ENCODE peak calls at places on chromosomes 6 and 20, in five cellular contexts. X is endothelial cell, N is PC-9, W is brain microvascular endothelial cell, D is fibroblast of lung. V is an unnamed sample.

GRCh38 chr6:7338031-7338430 is 25.0 kb upstream of the SSR1 start:
- DNase-seq in D (no peak), X (no peak), N (no peak), W (no peak), V (no peak)

GRCh38 chr20:21559305-21559704 is 45.4 kb upstream of the NKX2-2 start:
- DNase-seq in D (no peak), N (no peak), X (no peak), W (no peak), V (no peak)

GRCh38 chr6:17431581-17431980 is 38.2 kb downstream of the CAP2 start:
- DNase-seq in X (no peak), W (peak; percentile 55), N (no peak), D (peak; percentile 76), V (no peak)

GRCh38 chr6:14544689-14545088 is 427.1 kb downstream of the CD83 start:
- DNase-seq in N (no peak), X (no peak), W (no peak), D (no peak), V (no peak)

GRCh38 chr6:39906318-39906761 is 27.9 kb downstream of the MOCS1 start:
- DNase-seq in W (no peak), X (no peak), N (no peak), D (no peak), V (no peak)

GRCh38 chr6:12312736-12313135 is 22.6 kb downstream of the EDN1 start:
- DNase-seq in W (no peak), X (no peak), N (no peak), D (peak; percentile 71), V (no peak)

GRCh38 chr20:34402461-34402860 is 39.4 kb downstream of the ITCH start:
- DNase-seq in W (no peak), D (peak; percentile 10), N (no peak), X (no peak), V (no peak)

GRCh38 chr6:143510991-143511891 is at the start of gene FUCA2:
- DNase-seq in W (peak; percentile 73), D (peak; percentile 87), N (peak; percentile 65), X (peak; percentile 77), V (peak; percentile 84)

GRCh38 chr6:111950661-111951426 is 77.6 kb upstream of the FYN start:
- DNase-seq in X (no peak), D (peak; percentile 54), W (no peak), N (no peak), V (no peak)

GRCh38 chr20:3163099-3164042 is 3.7 kb upstream of the FASTKD5 start:
- DNase-seq in D (no peak), X (no peak), N (no peak), W (no peak), V (no peak)

GRCh38 chr20:38985603-38986170 is 23.5 kb downstream of the DHX35 start:
- DNase-seq in X (no peak), D (peak; percentile 92), N (peak; percentile 92), W (peak; percentile 14), V (peak; percentile 16)

GRCh38 chr6:32838114-32838958 is at the start of gene TAP2:
- DNase-seq in X (peak; percentile 98), D (peak; percentile 85), N (peak; percentile 79), W (peak; percentile 92), V (peak; percentile 100)

GRCh38 chr6:66772785-66773184 is 1065.8 kb upstream of the EYS start:
- DNase-seq in N (no peak), D (peak; percentile 76), W (peak; percentile 4), X (no peak), V (no peak)

GRCh38 chr6:14658030-14658429 is 540.5 kb downstream of the CD83 start:
- DNase-seq in W (no peak), D (no peak), X (no peak), N (no peak), V (no peak)

GRCh38 chr6:33778475-33779121 is 10.3 kb downstream of the LEMD2 start:
- DNase-seq in W (no peak), D (no peak), X (no peak), N (no peak), V (no peak)

GRCh38 chr20:62959101-62959971 is 6.8 kb downstream of the SLC17A9 start:
- DNase-seq in D (no peak), W (no peak), N (no peak), X (no peak), V (no peak)

GRCh38 chr20:24013953-24014352 is 25.4 kb upstream of the GGTLC1 start:
- DNase-seq in W (no peak), X (no peak), N (no peak), D (no peak), V (no peak)

GRCh38 chr6:125206389-125206788 is 52.8 kb downstream of the TPD52L1 start:
- DNase-seq in N (no peak), W (no peak), D (no peak), X (no peak), V (no peak)

GRCh38 chr6:125154184-125155135 is 887 bp downstream of the TPD52L1 start:
- DNase-seq in D (peak; percentile 48), W (no peak), X (peak; percentile 55), N (peak; percentile 81), V (peak; percentile 56)

GRCh38 chr6:86273936-86274335 is 631.2 kb upstream of the SYNCRIP start:
- DNase-seq in X (no peak), N (no peak), D (no peak), W (no peak), V (no peak)

GRCh38 chr6:106547053-106547414 is 82.3 kb downstream of the RTN4IP1 start:
- DNase-seq in W (no peak), D (peak; percentile 67), X (no peak), N (peak; percentile 85), V (peak; percentile 15)

GRCh38 chr20:62850333-62850974 is 11.2 kb downstream of the TCFL5 start:
- DNase-seq in D (no peak), N (no peak), W (no peak), X (no peak), V (no peak)

GRCh38 chr6:25436760-25437159 is 157.6 kb downstream of the CARMIL1 start:
- DNase-seq in D (no peak), W (no peak), N (no peak), X (no peak), V (no peak)

GRCh38 chr6:148892247-148892646 is 145.4 kb downstream of the UST start:
- DNase-seq in X (no peak), N (no peak), D (no peak), W (no peak), V (no peak)

GRCh38 chr6:140979642-140980091 is 1153.1 kb upstream of the GJE1 start:
- DNase-seq in X (no peak), W (peak; percentile 96), D (peak; percentile 95), N (no peak), V (no peak)

GRCh38 chr6:149545258-149545753 is 537 bp downstream of the PPIL4 start:
- DNase-seq in W (peak; percentile 75), X (peak; percentile 44), D (peak; percentile 70), N (peak; percentile 40), V (peak; percentile 24)

GRCh38 chr6:74671558-74672025 is 534.3 kb downstream of the COL12A1 start:
- DNase-seq in N (no peak), W (peak; percentile 77), D (peak; percentile 97), X (no peak), V (no peak)

GRCh38 chr6:36025932-36026327 is 1.5 kb upstream of the SLC26A8 start:
- DNase-seq in X (no peak), N (no peak), W (peak; percentile 14), D (peak; percentile 62), V (no peak)

GRCh38 chr20:2387180-2387577 is 6.5 kb downstream of the TGM6 start:
- DNase-seq in D (peak; percentile 43), X (peak; percentile 71), W (peak; percentile 64), N (no peak), V (peak; percentile 48)

GRCh38 chr6:21754891-21755290 is 161.3 kb downstream of the SOX4 start:
- DNase-seq in N (peak; percentile 91), D (peak; percentile 88), X (no peak), W (peak; percentile 73), V (peak; percentile 72)

GRCh38 chr6:31270788-31271640 is 878 bp downstream of the HLA-C start:
- DNase-seq in N (no peak), X (no peak), D (peak; percentile 61), W (peak; percentile 2), V (peak; percentile 73)

GRCh38 chr6:16754864-16755263 is 6.4 kb downstream of the ATXN1 start:
- DNase-seq in W (no peak), X (no peak), D (no peak), N (peak; percentile 71), V (no peak)

GRCh38 chr6:145135702-145136101 is 599.6 kb downstream of the EPM2A start:
- DNase-seq in W (no peak), N (no peak), D (no peak), X (no peak), V (no peak)

GRCh38 chr20:62141397-62142251 is 1.6 kb downstream of the PSMA7 start:
- DNase-seq in X (no peak), D (no peak), W (no peak), N (peak; percentile 63), V (peak; percentile 46)

GRCh38 chr6:51384736-51385135 is 566.1 kb downstream of the TFAP2B start:
- DNase-seq in D (no peak), N (no peak), X (no peak), W (no peak), V (no peak)

GRCh38 chr6:41984623-41985022 is 43.0 kb upstream of the CCND3 start:
- DNase-seq in N (no peak), X (no peak), W (no peak), D (no peak), V (no peak)

GRCh38 chr6:47106721-47107197 is 64.6 kb upstream of the ADGRF1 start:
- DNase-seq in W (no peak), N (peak; percentile 99), X (no peak), D (peak; percentile 38), V (peak; percentile 83)

GRCh38 chr20:25407311-25408169 is at the start of gene GINS1:
- DNase-seq in D (peak; percentile 90), X (peak; percentile 91), N (peak; percentile 78), W (peak; percentile 85), V (peak; percentile 80)
- TF ChIP-seq CTCF in D (no peak), X (no peak), N (no peak), W (no peak), V (no peak)

DNA sequence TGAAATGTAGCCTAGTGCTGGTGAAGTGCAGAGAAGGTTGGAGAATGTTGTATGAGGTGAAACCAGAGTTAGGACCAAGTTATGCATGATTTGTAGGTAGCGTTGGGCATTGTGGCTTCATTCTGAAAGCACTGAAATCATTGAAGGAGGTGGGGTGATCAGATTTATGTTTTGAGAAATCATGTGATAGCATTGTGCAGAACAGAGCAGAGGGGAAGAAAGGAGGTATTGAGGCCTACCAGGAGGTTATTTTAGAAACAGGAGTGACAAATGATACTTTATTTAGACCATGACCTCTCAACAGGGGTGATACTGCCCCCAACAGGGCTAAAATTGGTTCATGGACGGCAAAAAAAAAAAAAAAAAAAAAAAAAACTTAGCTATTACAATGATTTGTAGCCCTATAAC is 15.6 kb upstream of the HMGN3 start:
- DNase-seq in W (no peak), X (no peak), N (no peak), D (no peak), V (no peak)
- TF ChIP-seq CTCF in W (no peak), X (peak; percentile 30), N (no peak), D (no peak), V (no peak)

GRCh38 chr6:5378331-5378730 is 117.0 kb downstream of the FARS2 start:
- DNase-seq in D (no peak), X (no peak), N (no peak), W (no peak), V (no peak)

GRCh38 chr6:5384276-5384675 is 123.0 kb downstream of the FARS2 start:
- DNase-seq in D (no peak), X (no peak), W (no peak), N (no peak), V (no peak)

GRCh38 chr6:5379647-5380242 is 118.4 kb downstream of the FARS2 start:
- DNase-seq in X (peak; percentile 69), N (no peak), W (peak; percentile 3), D (no peak), V (peak; percentile 41)
- TF ChIP-seq CTCF in X (peak; percentile 75), N (peak; percentile 72), W (peak; percentile 74), D (peak; percentile 51), V (peak; percentile 31)

GRCh38 chr6:82783587-82784253 is 281.9 kb downstream of the UBE3D start:
- DNase-seq in W (no peak), X (no peak), D (no peak), N (no peak), V (no peak)
- TF ChIP-seq CTCF in W (peak; percentile 40), X (peak; percentile 38), D (no peak), N (no peak), V (no peak)